ENCODE peak calls at places on chromosomes 1 and 21, in four cellular contexts. Z is tibial nerve, P is T-helper 9 cell, G is posterior vena cava. N is an unnamed sample.

GRCh38 chr1:53465023-53465957 is 6.1 kb downstream of the DMRTB1 start:
- DNase-seq in Z (no peak), P (no peak), G (no peak), N (no peak)

GRCh38 chr1:64933296-64934070 is 32.9 kb downstream of the JAK1 start:
- DNase-seq in Z (no peak), P (no peak), G (no peak), N (no peak)

GRCh38 chr1:154987326-154987725 is 4.2 kb downstream of the FLAD1 start:
- DNase-seq in Z (no peak), P (no peak), G (peak), N (no peak)

GRCh38 chr1:107198581-107198980 is 57.7 kb downstream of the NTNG1 start:
- DNase-seq in Z (no peak), P (no peak), G (no peak), N (no peak)

GRCh38 chr21:15775291-15775690 is 45.5 kb downstream of the USP25 start:
- DNase-seq in Z (no peak), P (no peak), G (no peak), N (no peak)

GRCh38 chr1:77316966-77317365 is 35.1 kb downstream of the AK5 start:
- DNase-seq in Z (no peak), P (no peak), G (no peak), N (no peak)

GRCh38 chr1:243471026-243471685 is 215.3 kb downstream of the SDCCAG8 start:
- DNase-seq in Z (no peak), P (no peak), G (no peak), N (no peak)

GRCh38 chr1:192951961-192952460 is 107.1 kb downstream of the UCHL5 start:
- DNase-seq in Z (no peak), P (no peak), G (no peak), N (no peak)

GRCh38 chr1:111406325-111406768 is 21.2 kb downstream of the OVGP1 start:
- DNase-seq in Z (no peak), P (peak), G (no peak), N (peak)

N was measured in T-helper 22 cell.